ENCODE peak calls at places on chromosome 13, in five cellular contexts. U is iris pigment epithelial cell, I is omental fat pad, J is left cardiac atrium, T is LoVo. H is an unnamed sample.

GRCh38 chr13:92806215-92806614 is 420.4 kb upstream of the GPC6 start:
- DNase-seq in U (peak), I (no peak), J (no peak), T (peak), H (no peak)

GRCh38 chr13:113179374-113180230 is 21.2 kb downstream of the PROZ start:
- DNase-seq in U (peak), I (no peak), J (no peak), T (no peak), H (no peak)

GRCh38 chr13:110108348-110109139 is 198.4 kb downstream of the COL4A1 start:
- DNase-seq in U (peak), I (no peak), J (peak), T (peak), H (peak)

GRCh38 chr13:94243551-94243950 is 235.9 kb downstream of the DCT start:
- DNase-seq in U (no peak), I (no peak), J (no peak), T (no peak), H (no peak)

GRCh38 chr13:54628383-54628782 is 1599.8 kb downstream of the OLFM4 start:
- DNase-seq in U (no peak), I (no peak), J (no peak), T (no peak), H (no peak)

GRCh38 chr13:41675306-41675705 is 218.0 kb downstream of the RGCC start:
- DNase-seq in U (peak), I (no peak), J (no peak), T (no peak), H (no peak)

GRCh38 chr13:78604782-78605611 is 1.6 kb upstream of the POU4F1 start:
- DNase-seq in U (no peak), I (no peak), J (no peak), T (no peak), H (no peak)

GRCh38 chr13:32309312-32309711 is 5.9 kb downstream of the ZAR1L start:
- DNase-seq in U (peak), I (no peak), J (no peak), T (no peak), H (no peak)

GRCh38 chr13:113167575-113167974 is 9.1 kb downstream of the PROZ start:
- DNase-seq in U (no peak), I (no peak), J (no peak), T (no peak), H (no peak)

GRCh38 chr13:31951215-31951678 is 80.3 kb upstream of the FRY start:
- DNase-seq in U (peak), I (no peak), J (peak), T (no peak), H (peak)

GRCh38 chr13:86906458-86906857 is 764.7 kb upstream of the SLITRK5 start:
- DNase-seq in U (peak), I (no peak), J (no peak), T (no peak), H (no peak)

GRCh38 chr13:52447354-52447753 is 3.1 kb downstream of the VPS36 start:
- DNase-seq in U (no peak), I (no peak), J (no peak), T (no peak), H (no peak)

GRCh38 chr13:91930687-91931086 is 532.3 kb downstream of the GPC5 start:
- DNase-seq in U (no peak), I (no peak), J (no peak), T (no peak), H (no peak)

GRCh38 chr13:46359731-46360130 is 27.3 kb downstream of the RUBCNL start:
- DNase-seq in U (peak), I (no peak), J (no peak), T (no peak), H (no peak)

GRCh38 chr13:76474356-76474755 is 411.8 kb downstream of the KCTD12 start:
- DNase-seq in U (peak), I (no peak), J (no peak), T (no peak), H (no peak)

GRCh38 chr13:103895835-103896520 is 829.8 kb upstream of the SLC10A2 start:
- DNase-seq in U (no peak), I (no peak), J (no peak), T (no peak), H (no peak)

GRCh38 chr13:37667631-37668161 is 69.1 kb upstream of the POSTN start:
- DNase-seq in U (no peak), I (no peak), J (no peak), T (no peak), H (no peak)

GRCh38 chr13:111469916-111470506 is 149.6 kb downstream of the TEX29 start:
- DNase-seq in U (no peak), I (no peak), J (no peak), T (no peak), H (no peak)